ENCODE peak calls at places on chromosomes 4 and X, in six cellular contexts. W is fibroblast of the aortic adventitia, C is pancreas, A is right lobe of liver, V is osteoblast, T is brain microvascular endothelial cell. O is an unnamed sample.

GRCh38 chrX:148270499-148270898 is 229.9 kb upstream of the AFF2 start:
- DNase-seq in T (no peak), C (no peak), A (no peak), V (no peak), W (no peak), O (no peak)

GRCh38 chr4:58111818-58112217 is 1001.6 kb upstream of the IGFBP7 start:
- DNase-seq in V (no peak), C (no peak), W (no peak), A (no peak), T (no peak), O (no peak)

GRCh38 chr4:157776930-157777329 is 395.9 kb downstream of the GASK1B start:
- DNase-seq in W (no peak), T (no peak), V (peak; percentile 65), A (no peak), C (no peak), O (no peak)

GRCh38 chr4:7331682-7332000 is 103.1 kb downstream of the PSAPL1 start:
- DNase-seq in C (no peak), V (no peak), A (no peak), W (no peak), T (no peak), O (no peak)

GRCh38 chr4:131026771-131027170 is 1930.8 kb downstream of the C4orf33 start:
- DNase-seq in A (no peak), C (no peak), V (peak; percentile 9), T (no peak), W (no peak), O (no peak)

GRCh38 chr4:42655921-42656735 is 777 bp downstream of the ATP8A1 start:
- DNase-seq in W (no peak), T (no peak), A (peak; percentile 45), C (peak; percentile 23), V (peak; percentile 85), O (no peak)

GRCh38 chr4:89416968-89417367 is 109.4 kb upstream of the GPRIN3 start:
- DNase-seq in T (no peak), W (no peak), V (no peak), C (no peak), A (no peak), O (no peak)

GRCh38 chr4:79049840-79050520 is 110.7 kb upstream of the PAQR3 start:
- DNase-seq in T (no peak), A (no peak), C (no peak), V (no peak), W (no peak), O (no peak)

GRCh38 chr4:165873298-165874071 is 448 bp downstream of the TLL1 start:
- DNase-seq in W (peak; percentile 12), T (no peak), C (peak; percentile 33), V (peak; percentile 87), A (peak; percentile 46), O (no peak)

GRCh38 chr4:106502106-106502699 is 133.6 kb upstream of the GIMD1 start:
- DNase-seq in A (peak; percentile 66), W (peak; percentile 72), C (peak; percentile 30), T (peak; percentile 57), V (peak; percentile 49), O (peak; percentile 26)

GRCh38 chrX:10015711-10016515 is 48.8 kb downstream of the CLDN34 start:
- DNase-seq in A (peak; percentile 40), W (no peak), C (peak; percentile 19), T (no peak), V (peak; percentile 63), O (no peak)

GRCh38 chr4:101126044-101126443 is 221.3 kb downstream of the PPP3CA start:
- DNase-seq in V (peak; percentile 79), W (peak; percentile 32), C (no peak), T (no peak), A (no peak), O (peak; percentile 12)

GRCh38 chrX:153878969-153879653 is 6.9 kb downstream of the L1CAM start:
- DNase-seq in V (peak; percentile 83), A (no peak), W (no peak), T (no peak), C (no peak), O (no peak)

GRCh38 chrX:40971736-40972135 is 113.5 kb upstream of the USP9X start:
- DNase-seq in C (no peak), A (no peak), W (no peak), T (no peak), V (peak; percentile 35), O (no peak)

GRCh38 chr4:106585920-106586349 is 217.4 kb upstream of the GIMD1 start:
- DNase-seq in V (no peak), A (no peak), T (no peak), C (no peak), W (peak; percentile 20), O (no peak)

GRCh38 chrX:20144491-20144890 is 2.9 kb upstream of the EIF1AX start:
- DNase-seq in V (peak; percentile 87), A (no peak), C (no peak), T (peak; percentile 31), W (no peak), O (peak; percentile 76)

GRCh38 chrX:22742174-22742573 is 257.6 kb upstream of the DDX53 start:
- DNase-seq in C (no peak), W (peak; percentile 93), T (no peak), V (no peak), A (no peak), O (peak; percentile 10)

GRCh38 chrX:106286053-106286650 is 118.0 kb downstream of the PWWP3B start:
- DNase-seq in T (peak; percentile 62), V (no peak), W (no peak), C (no peak), A (no peak), O (no peak)

GRCh38 chrX:54439967-54440871 is at the start of gene TSR2:
- DNase-seq in T (peak; percentile 89), W (peak; percentile 84), V (peak; percentile 90), C (peak; percentile 71), A (peak; percentile 75), O (peak; percentile 59)

GRCh38 chr4:183729069-183729406 is 69.9 kb downstream of the TRAPPC11 start:
- DNase-seq in T (no peak), C (no peak), V (no peak), A (no peak), W (no peak), O (no peak)

GRCh38 chr4:186030795-186031194 is 38.2 kb upstream of the TLR3 start:
- DNase-seq in W (no peak), V (no peak), C (no peak), A (no peak), T (no peak), O (no peak)

GRCh38 chr4:186033027-186033426 is 35.9 kb upstream of the TLR3 start:
- DNase-seq in C (no peak), V (no peak), T (no peak), A (no peak), W (no peak), O (no peak)

GRCh38 chr4:186027405-186027804 is 41.6 kb upstream of the TLR3 start:
- DNase-seq in T (no peak), V (no peak), A (no peak), C (no peak), W (no peak), O (no peak)

GRCh38 chr4:186029731-186030421 is 39.1 kb upstream of the TLR3 start:
- DNase-seq in A (peak; percentile 80), V (peak; percentile 86), W (peak; percentile 93), C (peak; percentile 77), T (peak; percentile 67), O (no peak)

GRCh38 chr4:186032259-186032658 is 36.7 kb upstream of the TLR3 start:
- DNase-seq in V (no peak), W (peak; percentile 17), C (no peak), A (no peak), T (no peak), O (no peak)
- TF ChIP-seq CTCF in V (peak; percentile 28), W (no peak), C (no peak), A (peak; percentile 19), T (peak; percentile 47), O (no peak)

DNA sequence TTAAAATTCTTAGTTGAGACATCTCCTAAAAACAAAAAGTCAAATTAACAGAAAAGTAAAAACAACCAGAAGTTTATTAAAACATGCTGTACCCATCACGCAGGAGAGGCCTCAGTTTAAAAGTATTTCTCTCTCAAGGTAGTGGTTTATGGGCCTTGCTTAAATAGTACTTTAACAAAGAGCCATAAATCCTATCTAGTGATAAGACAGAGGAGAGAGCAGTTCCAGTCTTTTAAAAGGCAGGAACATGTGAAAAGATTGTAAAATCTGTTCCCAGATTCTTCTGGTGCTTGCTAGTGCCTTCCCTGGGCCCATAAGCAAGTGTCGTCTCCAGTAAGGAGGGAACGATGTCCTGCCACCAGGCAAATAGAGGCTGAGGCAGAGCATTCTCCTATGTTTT is 476.3 kb upstream of the ADGRL3 start:
- DNase-seq in V (no peak), W (peak; percentile 25), A (no peak), T (no peak), C (no peak), O (no peak)
- H3K4me3 ChIP-seq in V (no peak overlapping the region), W (no peak overlapping the region), A (no peak overlapping the region), T (no peak overlapping the region), C (no peak overlapping the region), O (no peak overlapping the region)

GRCh38 chr4:10169839-10170387 is 53.3 kb upstream of the WDR1 start:
- DNase-seq in T (no peak), V (no peak), A (no peak), W (no peak), C (no peak), O (no peak)
- TF ChIP-seq CTCF in T (no peak), V (no peak), A (no peak), W (no peak), C (no peak), O (no peak)

GRCh38 chr4:1793940-1794808 is 1.1 kb downstream of the FGFR3 start:
- DNase-seq in W (no peak), V (peak; percentile 95), C (no peak), A (no peak), T (no peak), O (no peak)

GRCh38 chr4:1794809-1795303 is 1.8 kb downstream of the FGFR3 start:
- DNase-seq in V (peak; percentile 90), C (no peak), T (no peak), A (no peak), W (no peak), O (no peak)

GRCh38 chr4:1797298-1797860 is 4.3 kb downstream of the FGFR3 start:
- DNase-seq in A (peak; percentile 52), T (no peak), W (no peak), V (no peak), C (no peak), O (no peak)

GRCh38 chr4:1796486-1797204 is 3.6 kb downstream of the FGFR3 start:
- DNase-seq in T (no peak), C (no peak), W (no peak), V (peak; percentile 92), A (no peak), O (no peak)

DNA sequence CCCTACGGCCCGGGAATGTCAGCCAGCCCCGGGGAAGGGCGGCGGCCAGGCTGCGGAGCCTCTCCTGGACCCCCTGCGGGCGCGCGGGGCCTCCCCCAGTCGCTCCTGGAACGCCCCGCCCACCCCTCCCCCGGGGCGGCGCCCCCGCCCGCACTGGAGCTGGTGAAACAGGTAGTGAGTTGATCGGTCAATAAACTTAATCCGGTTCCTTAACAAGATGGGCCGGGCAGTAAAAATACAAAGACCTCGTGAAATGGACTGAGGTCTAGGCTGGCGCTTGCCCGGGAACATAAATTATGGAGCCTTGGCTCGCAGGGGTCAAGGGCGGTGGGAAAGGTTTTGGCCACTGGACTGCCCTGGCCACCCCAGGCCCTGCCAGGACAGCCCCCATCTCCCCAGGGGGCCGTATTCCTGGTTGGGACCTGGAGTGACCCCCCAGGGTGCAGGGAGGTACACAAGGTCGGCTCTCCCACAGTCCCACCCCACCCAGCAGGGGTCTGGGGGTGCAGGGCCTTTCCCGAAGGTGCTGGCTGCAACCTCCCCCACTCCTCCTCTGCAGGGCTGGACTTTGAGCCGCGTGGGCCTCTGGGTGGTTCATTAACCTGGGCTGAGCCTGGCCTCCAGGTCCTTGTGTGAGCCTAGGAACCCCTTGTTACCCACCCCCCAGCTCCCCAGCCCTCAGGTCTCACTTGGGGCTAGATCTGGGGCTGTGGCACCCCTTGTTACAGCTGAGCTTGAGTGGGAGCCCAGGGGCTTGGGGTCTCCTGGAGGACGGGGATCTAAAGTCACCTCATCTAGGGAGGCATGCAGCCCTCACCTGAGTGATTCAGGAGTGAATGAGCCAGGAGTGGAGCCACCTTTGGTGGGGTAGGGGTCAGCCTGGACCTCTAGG is 2.5 kb downstream of the FGFR3 start:
- DNase-seq in T (no peak), A (peak; percentile 81), C (peak; percentile 53), V (no peak), W (no peak), O (no peak)
- H3K4me3 ChIP-seq in T (no peak overlapping the region), A (peak overlapping the region; percentile 68), C (peak overlapping the region; percentile 28), V (no peak overlapping the region), W (no peak overlapping the region), O (no peak overlapping the region)

O was measured in HFF-Myc.